ENCODE peak calls at places on chromosomes 13 and 19, in seven cellular contexts. J, T, G, N, A, U and Q are unnamed samples.

GRCh38 chr19:2273356-2274184 is 8.4 kb downstream of the PEAK3 start:
- DNase-seq in J (peak), T (peak), G (peak), N (peak), U (peak), A (peak), Q (peak)

GRCh38 chr13:110921695-110922094 is 6.8 kb upstream of the ANKRD10 start:
- DNase-seq in T (no peak), N (no peak), A (no peak), U (no peak), J (no peak), G (no peak), Q (no peak)

GRCh38 chr13:48923376-48923775 is 52.3 kb upstream of the FNDC3A start:
- DNase-seq in U (no peak), G (no peak), T (no peak), N (peak), A (no peak), J (no peak), Q (no peak)

GRCh38 chr19:29121684-29122083 is 91.3 kb downstream of the UQCRFS1 start:
- DNase-seq in U (peak), G (no peak), A (no peak), T (no peak), N (peak), J (peak), Q (peak)

GRCh38 chr19:50777830-50778303 is 7.6 kb downstream of the GPR32 start:
- DNase-seq in G (no peak), N (no peak), J (peak), A (no peak), U (no peak), T (no peak), Q (no peak)

GRCh38 chr19:858868-859843 is at the start of gene CFD:
- DNase-seq in T (no peak), U (no peak), J (no peak), G (no peak), N (peak), A (no peak), Q (no peak)

GRCh38 chr19:45716314-45717130 is 14.2 kb downstream of the FBXO46 start:
- DNase-seq in T (peak), J (no peak), A (peak), G (no peak), U (no peak), N (no peak), Q (peak)

GRCh38 chr13:79741006-79741405 is 260.1 kb downstream of the NDFIP2 start:
- DNase-seq in T (no peak), J (peak), A (peak), U (peak), N (no peak), G (no peak), Q (peak)

GRCh38 chr13:38871275-38871674 is 119.4 kb downstream of the STOML3 start:
- DNase-seq in A (no peak), J (no peak), N (no peak), G (no peak), T (no peak), U (no peak), Q (no peak)

GRCh38 chr13:110472904-110473563 is 88.5 kb downstream of the RAB20 start:
- DNase-seq in G (no peak), U (no peak), A (no peak), T (no peak), N (peak), J (no peak), Q (no peak)

GRCh38 chr19:46015961-46016425 is 6.9 kb downstream of the PGLYRP1 start:
- DNase-seq in N (no peak), G (peak), J (peak), U (no peak), A (no peak), T (no peak), Q (no peak)

GRCh38 chr19:12838182-12838890 is at the start of gene MAST1:
- DNase-seq in N (peak), J (peak), U (peak), G (peak), A (no peak), T (peak), Q (peak)

GRCh38 chr13:45082964-45083363 is 37.3 kb upstream of the GTF2F2 start:
- DNase-seq in N (no peak), G (no peak), A (peak), J (no peak), U (peak), T (peak), Q (peak)

GRCh38 chr19:50716178-50717025 is 3.2 kb downstream of the SHANK1 start:
- DNase-seq in A (no peak), G (no peak), N (no peak), J (no peak), U (no peak), T (no peak), Q (no peak)

GRCh38 chr13:32314968-32315254 is 252 bp downstream of the ZAR1L start:
- DNase-seq in G (peak), J (no peak), U (peak), A (peak), N (peak), T (peak), Q (peak)

GRCh38 chr13:114146173-114146572 is 13.8 kb upstream of the RASA3 start:
- DNase-seq in G (no peak), T (no peak), J (peak), N (no peak), A (no peak), U (no peak), Q (no peak)

GRCh38 chr13:41606646-41607045 is 149.3 kb downstream of the RGCC start:
- DNase-seq in N (no peak), G (no peak), T (no peak), U (no peak), J (peak), A (no peak), Q (no peak)

GRCh38 chr13:22451345-22451744 is 729.4 kb upstream of the SGCG start:
- DNase-seq in N (no peak), G (no peak), T (no peak), A (no peak), U (no peak), J (no peak), Q (no peak)

GRCh38 chr13:93875527-93875926 is 604.0 kb downstream of the DCT start:
- DNase-seq in A (peak), U (peak), G (no peak), N (no peak), T (peak), J (no peak), Q (no peak)

GRCh38 chr19:34109596-34109995 is 62.7 kb upstream of the LSM14A start:
- DNase-seq in U (no peak), G (no peak), T (no peak), N (no peak), J (no peak), A (no peak), Q (no peak)

GRCh38 chr19:50658438-50659317 is 9.4 kb downstream of the C19orf81 start:
- DNase-seq in A (peak), T (peak), U (peak), J (peak), G (peak), N (no peak), Q (peak)

GRCh38 chr19:51480590-51480989 is 2.3 kb downstream of the CEACAM18 start:
- DNase-seq in A (no peak), T (peak), J (peak), G (no peak), N (no peak), U (peak), Q (no peak)

GRCh38 chr13:31172535-31172934 is 10.8 kb upstream of the HSPH1 start:
- DNase-seq in T (peak), U (peak), J (no peak), A (peak), G (no peak), N (no peak), Q (peak)